ENCODE peak calls at places on chromosomes 16 and 17, in five cellular contexts. J, U, I, T and X are unnamed samples.

GRCh38 chr16:66899945-66900688 is 18.6 kb downstream of the CDH16 start:
- DNase-seq in U (no peak), T (peak), J (peak), I (peak), X (peak)

GRCh38 chr17:65183736-65184135 is 46.6 kb downstream of the RGS9 start:
- DNase-seq in I (no peak), U (no peak), J (no peak), T (peak), X (peak)

GRCh38 chr16:4825196-4825595 is 21.9 kb downstream of the GLYR1 start:
- DNase-seq in T (no peak), J (no peak), U (no peak), I (no peak), X (no peak)

GRCh38 chr16:87463722-87464690 is 28.8 kb downstream of the ZCCHC14 start:
- DNase-seq in T (peak), I (no peak), J (peak), U (no peak), X (no peak)

GRCh38 chr17:37392024-37392590 is 14.5 kb downstream of the ACACA start:
- DNase-seq in I (no peak), U (no peak), J (peak), T (peak), X (peak)

GRCh38 chr17:50634123-50634914 is at the start of gene ABCC3:
- DNase-seq in I (peak), U (no peak), J (no peak), T (peak), X (peak)

GRCh38 chr16:19980866-19981265 is 92.8 kb downstream of the GPR139 start:
- DNase-seq in I (peak), U (no peak), T (no peak), J (no peak), X (no peak)

GRCh38 chr16:10122546-10122945 is 59.7 kb downstream of the GRIN2A start:
- DNase-seq in I (peak), T (peak), J (no peak), U (no peak), X (no peak)

GRCh38 chr17:75153854-75154194 is 488 bp downstream of the JPT1 start:
- DNase-seq in U (no peak), I (peak), T (peak), J (no peak), X (no peak)

GRCh38 chr17:61874075-61874474 is 10.7 kb upstream of the BRIP1 start:
- DNase-seq in T (no peak), U (no peak), I (no peak), J (no peak), X (no peak)

GRCh38 chr16:1979271-1980025 is 1.8 kb downstream of the NOXO1 start:
- DNase-seq in U (no peak), I (peak), J (no peak), T (no peak), X (no peak)

GRCh38 chr16:5065813-5066212 is at the start of gene C16orf89:
- DNase-seq in T (no peak), I (no peak), U (no peak), J (no peak), X (no peak)

GRCh38 chr16:71676236-71676635 is 48.3 kb downstream of the PHLPP2 start:
- DNase-seq in I (no peak), J (no peak), U (peak), T (no peak), X (no peak)

GRCh38 chr17:27457731-27458523 is 1.7 kb downstream of the KSR1 start:
- DNase-seq in U (no peak), I (no peak), T (peak), J (no peak), X (peak)

GRCh38 chr17:64723781-64724180 is 61.7 kb upstream of the SMURF2 start:
- DNase-seq in I (no peak), T (no peak), J (no peak), U (no peak), X (no peak)

GRCh38 chr17:50904522-50905459 is 38.6 kb upstream of the TOB1 start:
- DNase-seq in J (no peak), I (peak), T (no peak), U (no peak), X (peak)

GRCh38 chr16:67661101-67661661 is 421 bp downstream of the PARD6A start:
- DNase-seq in T (peak), I (peak), J (peak), U (no peak), X (peak)

GRCh38 chr16:57966133-57966805 is 4.7 kb downstream of the CNGB1 start:
- DNase-seq in J (no peak), U (no peak), I (no peak), T (no peak), X (peak)

GRCh38 chr16:4570688-4571321 is 14.7 kb downstream of the C16orf96 start:
- DNase-seq in I (no peak), U (no peak), T (no peak), J (no peak), X (no peak)

GRCh38 chr16:49628148-49628547 is 227.8 kb downstream of the ZNF423 start:
- DNase-seq in U (no peak), I (no peak), T (no peak), J (no peak), X (no peak)

GRCh38 chr17:65941500-65941899 is 250.4 kb downstream of the CEP112 start:
- DNase-seq in U (no peak), I (no peak), T (no peak), J (no peak), X (no peak)

GRCh38 chr17:41539071-41539492 is 11.0 kb upstream of the KRT19 start:
- DNase-seq in U (no peak), I (no peak), T (no peak), J (no peak), X (no peak)

GRCh38 chr17:75144816-75145511 is 9.3 kb downstream of the JPT1 start:
- DNase-seq in T (no peak), U (peak), J (no peak), I (no peak), X (no peak)

GRCh38 chr16:85208181-85208580 is 95.9 kb upstream of the CIBAR2 start:
- DNase-seq in J (no peak), T (no peak), U (no peak), I (no peak), X (no peak)

GRCh38 chr16:55672471-55672870 is 16.7 kb downstream of the SLC6A2 start:
- DNase-seq in J (peak), T (peak), U (no peak), I (no peak), X (peak)

GRCh38 chr17:28973414-28973813 is 22.1 kb upstream of the PHF12 start:
- DNase-seq in I (peak), J (peak), U (no peak), T (peak), X (peak)

GRCh38 chr16:17847234-17847795 is 376.6 kb upstream of the XYLT1 start:
- DNase-seq in T (no peak), I (no peak), U (no peak), J (no peak), X (no peak)

GRCh38 chr17:65750678-65751077 is 189.2 kb upstream of the AXIN2 start:
- DNase-seq in U (no peak), T (peak), I (peak), J (peak), X (peak)

GRCh38 chr16:89383095-89384003 is 107.0 kb downstream of the ANKRD11 start:
- DNase-seq in T (no peak), U (no peak), J (peak), I (peak), X (peak)

GRCh38 chr16:84950906-84951305 is 60.4 kb downstream of the ZDHHC7 start:
- DNase-seq in T (no peak), I (no peak), U (no peak), J (no peak), X (no peak)

GRCh38 chr17:39196820-39197331 is 593 bp downstream of the CACNB1 start:
- DNase-seq in J (no peak), T (peak), U (no peak), I (no peak), X (no peak)